ENCODE peak calls at places on chromosomes 6 and 20, in seven cellular contexts. X, C, M, K, O, D and F are unnamed samples.
A peak's percentile ranks its signal among the peaks of the same experiment; 100 is the strongest.

GRCh38 chr20:32638848-32639247 is 34.9 kb downstream of the C20orf203 start:
- DNase-seq in D (no peak), O (no peak), C (no peak), M (no peak), X (no peak), K (no peak), F (no peak)

GRCh38 chr6:37731888-37732287 is 34.2 kb upstream of the MDGA1 start:
- DNase-seq in M (no peak), X (no peak), O (no peak), D (peak; percentile 39), K (no peak), C (no peak), F (no peak)

GRCh38 chr6:165674155-165675029 is 11.4 kb upstream of the PDE10A start:
- DNase-seq in M (no peak), K (no peak), X (no peak), O (no peak), C (no peak), D (no peak), F (no peak)

GRCh38 chr20:41222299-41222698 is 85.0 kb downstream of the PLCG1 start:
- DNase-seq in M (no peak), K (no peak), X (no peak), O (no peak), C (no peak), D (no peak), F (no peak)

GRCh38 chr20:46011631-46012482 is 3.1 kb downstream of the MMP9 start:
- DNase-seq in O (no peak), D (no peak), K (no peak), C (no peak), M (peak; percentile 92), X (no peak), F (no peak)

GRCh38 chr6:72855471-72855870 is 233.6 kb downstream of the KCNQ5 start:
- DNase-seq in C (no peak), O (no peak), K (no peak), D (no peak), X (no peak), M (no peak), F (peak; percentile 24)

GRCh38 chr6:1384549-1385128 is 4.7 kb upstream of the FOXF2 start:
- DNase-seq in D (no peak), K (no peak), X (no peak), O (no peak), M (no peak), C (no peak), F (no peak)

GRCh38 chr6:90072961-90073464 is 178.7 kb downstream of the GJA10 start:
- DNase-seq in X (no peak), C (peak; percentile 60), K (no peak), M (no peak), O (no peak), D (no peak), F (no peak)

GRCh38 chr20:6673071-6673470 is 94.4 kb upstream of the BMP2 start:
- DNase-seq in X (no peak), K (no peak), O (no peak), C (no peak), M (no peak), D (no peak), F (no peak)

GRCh38 chr20:50335105-50335504 is 144.5 kb downstream of the CEBPB start:
- DNase-seq in D (no peak), K (peak; percentile 51), C (peak; percentile 97), X (no peak), O (no peak), M (peak; percentile 38), F (no peak)

GRCh38 chr20:9989066-9989724 is 45.6 kb upstream of the ANKEF1 start:
- DNase-seq in K (peak; percentile 47), D (no peak), X (no peak), O (no peak), M (no peak), C (no peak), F (peak; percentile 27)

GRCh38 chr6:30399390-30400058 is 54.6 kb downstream of the RPP21 start:
- DNase-seq in M (no peak), O (no peak), D (no peak), X (no peak), K (no peak), C (no peak), F (no peak)

GRCh38 chr20:46458891-46459750 is 52.7 kb upstream of the ELMO2 start:
- DNase-seq in X (no peak), O (peak; percentile 88), M (no peak), D (peak; percentile 8), C (peak; percentile 63), K (no peak), F (no peak)